ENCODE peak calls at places on chromosomes 11 and 22, in five cellular contexts. R, L, F, S and X are unnamed samples.

GRCh38 chr11:819943-820649 is 1.4 kb downstream of the PNPLA2 start:
- DNase-seq in R (peak; percentile 92), L (peak; percentile 97), S (peak; percentile 98), F (peak; percentile 87), X (peak; percentile 94)

GRCh38 chr11:111911563-111912401 is at the start of gene CRYAB:
- DNase-seq in S (peak; percentile 76), F (peak; percentile 87), R (peak; percentile 49), L (peak; percentile 39), X (peak; percentile 84)

GRCh38 chr11:48005133-48005532 is 24.8 kb downstream of the PTPRJ start:
- DNase-seq in S (no peak), F (no peak), L (no peak), R (no peak), X (no peak)

GRCh38 chr11:109706940-109707339 is 284.9 kb downstream of the C11orf87 start:
- DNase-seq in F (no peak), S (no peak), R (no peak), L (no peak), X (no peak)

GRCh38 chr11:132718711-132719641 is 813.3 kb downstream of the OPCML start:
- DNase-seq in L (no peak), S (no peak), F (no peak), R (no peak), X (peak; percentile 27)

GRCh38 chr11:67437082-67437821 is at the start of gene PTPRCAP:
- DNase-seq in L (peak; percentile 41), R (no peak), S (no peak), F (no peak), X (no peak)

GRCh38 chr22:31271026-31271425 is 21.3 kb downstream of the PIK3IP1 start:
- DNase-seq in F (no peak), S (no peak), R (no peak), L (no peak), X (no peak)

GRCh38 chr11:119352857-119353260 is 6.4 kb upstream of the MFRP start:
- DNase-seq in R (no peak), F (no peak), S (peak; percentile 84), L (peak; percentile 70), X (peak; percentile 91)

GRCh38 chr11:20114588-20114987 is 45.7 kb downstream of the DBX1 start:
- DNase-seq in R (no peak), S (no peak), F (no peak), L (no peak), X (no peak)

GRCh38 chr11:20116825-20117224 is 43.5 kb downstream of the DBX1 start:
- DNase-seq in S (no peak), R (no peak), F (no peak), L (no peak), X (no peak)

GRCh38 chr11:20118209-20118608 is 42.1 kb downstream of the DBX1 start:
- DNase-seq in L (no peak), F (no peak), R (no peak), S (no peak), X (no peak)

GRCh38 chr11:20119315-20119714 is 41.0 kb downstream of the DBX1 start:
- DNase-seq in L (no peak), R (no peak), S (no peak), F (no peak), X (no peak)

GRCh38 chr11:20117291-20117690 is 43.0 kb downstream of the DBX1 start:
- DNase-seq in L (no peak), S (no peak), F (no peak), R (no peak), X (no peak)
- H3K4me1 ChIP-seq in L (peaks cover 8% of the 10 kb centered on the region), S (peaks cover 10% of the 10 kb centered on the region), F (peaks cover 4% of the 10 kb centered on the region), R (peaks cover 15% of the 10 kb centered on the region), X (no peaks in the 10 kb centered on the region)

GRCh38 chr22:19386248-19386647 is 45.3 kb downstream of the HIRA start:
- DNase-seq in L (no peak), F (no peak), R (no peak), S (no peak), X (no peak)
- TF ChIP-seq POLR2A in L (no peak), F (no peak), R (no peak), S (no peak), X (no peak)

GRCh38 chr22:45583504-45583903 is 80.8 kb downstream of the FBLN1 start:
- DNase-seq in R (no peak), S (no peak), L (no peak), F (no peak), X (no peak)

GRCh38 chr22:45582236-45582954 is 79.7 kb downstream of the FBLN1 start:
- DNase-seq in L (no peak), F (no peak), R (no peak), S (no peak), X (no peak)

GRCh38 chr22:45584121-45584570 is 81.5 kb downstream of the FBLN1 start:
- DNase-seq in R (peak; percentile 34), F (no peak), L (no peak), S (no peak), X (no peak)

GRCh38 chr22:45581549-45582080 is 78.9 kb downstream of the FBLN1 start:
- DNase-seq in R (no peak), S (no peak), F (no peak), L (no peak), X (no peak)

GRCh38 chr22:45582955-45583320 is 80.3 kb downstream of the FBLN1 start:
- DNase-seq in R (no peak), F (no peak), L (no peak), S (no peak), X (no peak)
- H3K4me3 ChIP-seq in R (no peak overlapping the region), F (no peak overlapping the region), L (no peak overlapping the region), S (no peak overlapping the region), X (no peak overlapping the region)

DNA sequence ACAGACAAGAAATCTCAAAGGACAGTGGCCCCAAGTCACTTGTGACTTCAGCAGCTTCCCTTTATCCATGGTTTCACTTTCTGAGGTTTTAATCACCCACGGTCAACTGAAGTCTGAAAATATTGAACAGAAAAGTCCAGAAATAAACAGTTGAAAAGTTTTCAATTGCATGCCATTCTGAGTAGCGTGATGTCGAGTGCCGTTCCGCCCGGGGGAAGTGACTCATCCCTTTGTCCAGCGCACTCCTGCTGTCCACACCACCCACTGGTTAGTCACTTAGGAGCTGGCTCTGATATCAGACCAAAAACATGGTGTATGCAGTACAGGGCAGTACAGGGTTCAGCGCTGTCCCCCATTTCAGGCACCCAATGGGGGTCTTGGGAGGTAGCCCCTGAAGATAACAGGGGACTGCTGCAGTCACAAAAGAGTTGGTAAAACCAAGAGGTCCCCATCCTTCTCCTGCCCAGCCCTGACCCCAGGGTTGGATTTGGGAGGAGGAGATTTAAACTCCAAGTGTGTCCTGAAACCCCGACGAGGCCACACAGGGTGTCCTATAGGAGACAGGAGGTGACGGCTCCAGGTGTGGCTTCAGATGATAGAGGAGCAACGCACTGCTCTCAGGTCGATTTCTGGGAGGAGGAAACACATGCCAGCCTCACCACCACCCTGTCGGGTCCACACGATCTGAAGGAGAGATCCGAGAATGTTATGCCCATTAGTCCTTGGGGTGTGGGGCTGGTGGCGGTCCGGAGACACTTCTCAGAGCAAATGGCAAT is 390.1 kb downstream of the CTTN start:
- DNase-seq in S (no peak), L (no peak), R (peak; percentile 74), F (no peak), X (no peak)
- H3K4me1 ChIP-seq in S (no peaks in the 10 kb centered on the region), L (no peaks in the 10 kb centered on the region), R (peaks cover 12% of the 10 kb centered on the region), F (no peaks in the 10 kb centered on the region), X (no peaks in the 10 kb centered on the region)

GRCh38 chr11:33015621-33016551 is at the start of gene DEPDC7:
- DNase-seq in F (peak; percentile 96), R (peak; percentile 92), L (peak; percentile 89), S (peak; percentile 93), X (peak; percentile 94)
- TF ChIP-seq POLR2A in F (peak; percentile 19), R (peak; percentile 78), L (no peak), S (peak; percentile 65), X (no peak)

DNA sequence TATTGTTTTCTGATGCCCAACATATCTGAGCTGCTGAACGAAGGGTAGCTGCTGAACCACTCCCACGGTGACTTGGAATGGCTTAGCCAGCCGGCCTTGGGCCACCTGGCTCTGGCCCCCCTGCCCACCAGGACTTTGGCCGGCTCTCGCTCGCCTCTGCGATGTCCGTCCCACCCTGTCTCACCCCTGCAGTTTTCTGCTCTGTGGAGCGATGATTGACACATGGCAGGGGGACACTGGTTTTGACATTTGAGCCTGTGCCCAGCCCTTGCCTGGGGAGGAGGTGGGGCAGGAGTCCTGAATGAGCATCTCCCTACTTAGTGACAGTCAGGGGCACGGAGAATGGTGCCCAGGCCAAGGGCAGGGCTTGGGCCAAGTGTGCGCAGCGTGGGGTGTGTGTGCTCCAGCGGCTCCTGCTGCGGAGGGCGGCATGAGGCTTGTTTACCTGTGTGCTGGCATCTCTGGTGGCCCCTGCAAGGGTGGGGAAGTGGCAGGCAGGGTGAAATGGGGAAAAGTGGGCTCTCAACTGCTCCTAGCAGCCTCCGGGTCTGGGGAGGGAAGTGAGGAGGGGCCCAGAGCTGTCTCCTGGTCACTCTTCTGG is 15.7 kb upstream of the CDKN1C start:
- DNase-seq in F (no peak), L (no peak), R (no peak), S (no peak), X (no peak)
- H3K4me3 ChIP-seq in F (peak overlapping the region; percentile 54), L (peak overlapping the region; percentile 65), R (peak overlapping the region; percentile 90), S (no peak overlapping the region), X (peak overlapping the region; percentile 49)

GRCh38 chr11:128891410-128891861 is 280 bp downstream of the KCNJ5 start:
- DNase-seq in R (no peak), L (no peak), F (peak; percentile 43), S (no peak), X (no peak)

GRCh38 chr11:128891912-128892398 is 799 bp downstream of the KCNJ5 start:
- DNase-seq in L (peak; percentile 65), S (peak; percentile 67), F (peak; percentile 45), R (no peak), X (peak; percentile 33)

GRCh38 chr11:128889657-128890213 is 1.4 kb upstream of the KCNJ5 start:
- DNase-seq in S (no peak), R (no peak), F (no peak), L (no peak), X (no peak)

GRCh38 chr11:128890543-128891409 is at the start of gene KCNJ5:
- DNase-seq in F (peak; percentile 75), R (peak; percentile 7), L (peak; percentile 56), S (peak; percentile 61), X (peak; percentile 27)

DNA sequence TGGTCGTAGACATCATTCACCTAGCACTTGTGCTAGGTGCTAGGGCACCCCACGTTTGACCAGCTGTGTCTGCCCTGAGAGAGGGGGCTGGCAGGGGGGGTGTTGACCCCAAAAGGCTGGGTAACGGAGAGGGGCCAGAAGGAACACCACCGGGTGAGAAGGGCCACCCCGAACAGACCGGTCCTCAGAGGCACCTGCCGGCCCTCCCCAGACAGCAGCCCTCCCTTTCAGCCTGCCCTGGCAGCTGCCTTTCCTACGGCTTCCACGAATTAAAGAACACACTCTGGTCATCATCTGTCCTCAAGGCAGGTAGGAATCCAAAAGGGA is 977 bp upstream of the KCNJ5 start:
- DNase-seq in L (no peak), S (no peak), R (no peak), F (no peak), X (no peak)
- H3K4me1 ChIP-seq in L (peaks cover 40% of the 10 kb centered on the region), S (peaks cover 82% of the 10 kb centered on the region), R (no peaks in the 10 kb centered on the region), F (peaks cover 4% of the 10 kb centered on the region), X (peaks cover 25% of the 10 kb centered on the region)